ENCODE peak calls at places on chromosome 21, in five cellular contexts. One of them, this sample, is unnamed. For H3K9me3, the result is how much of the 10 kb centered on the place peaks cover.

GRCh38 chr21:28100366-28100765 is 892.3 kb downstream of the LTN1 start:
- DNase-seq in tibial artery: no peak
- DNase-seq in kidney: no peak
- DNase-seq in AG04450: no peak
- DNase-seq in suprapubic skin: no peak
- DNase-seq in this sample: no peak

GRCh38 chr21:18725653-18726052 is 322.1 kb upstream of the TMPRSS15 start:
- DNase-seq in suprapubic skin: no peak
- DNase-seq in kidney: no peak
- DNase-seq in tibial artery: no peak
- DNase-seq in AG04450: no peak
- DNase-seq in this sample: no peak

GRCh38 chr21:21715286-21715969 is 717.2 kb downstream of the NCAM2 start:
- DNase-seq in tibial artery: no peak
- DNase-seq in kidney: no peak
- DNase-seq in suprapubic skin: no peak
- DNase-seq in AG04450: peak
- DNase-seq in this sample: no peak

GRCh38 chr21:31220567-31220966 is 123.5 kb downstream of the TIAM1 start:
- DNase-seq in tibial artery: no peak
- DNase-seq in kidney: no peak
- DNase-seq in suprapubic skin: no peak
- DNase-seq in AG04450: no peak
- DNase-seq in this sample: no peak

GRCh38 chr21:24895885-24896734 is 711.2 kb downstream of the MRPL39 start:
- DNase-seq in tibial artery: no peak
- DNase-seq in kidney: no peak
- DNase-seq in suprapubic skin: no peak
- DNase-seq in AG04450: no peak
- DNase-seq in this sample: no peak

GRCh38 chr21:34827445-34828235 is 158.8 kb downstream of the CLIC6 start:
- DNase-seq in AG04450: no peak
- DNase-seq in suprapubic skin: no peak
- DNase-seq in kidney: no peak
- DNase-seq in tibial artery: no peak
- DNase-seq in this sample: no peak

GRCh38 chr21:17921579-17922530 is 102.7 kb upstream of the C21orf91 start:
- DNase-seq in suprapubic skin: no peak
- DNase-seq in kidney: no peak
- DNase-seq in tibial artery: peak
- DNase-seq in AG04450: peak
- DNase-seq in this sample: no peak

GRCh38 chr21:33899199-33899598 is 16.4 kb downstream of the ATP5PO start:
- DNase-seq in suprapubic skin: no peak
- DNase-seq in tibial artery: no peak
- DNase-seq in AG04450: no peak
- DNase-seq in kidney: no peak
- DNase-seq in this sample: no peak

GRCh38 chr21:42658320-42659105 is 5.1 kb downstream of the PDE9A start:
- DNase-seq in kidney: peak
- DNase-seq in tibial artery: no peak
- DNase-seq in suprapubic skin: no peak
- DNase-seq in AG04450: no peak
- DNase-seq in this sample: no peak

DNA sequence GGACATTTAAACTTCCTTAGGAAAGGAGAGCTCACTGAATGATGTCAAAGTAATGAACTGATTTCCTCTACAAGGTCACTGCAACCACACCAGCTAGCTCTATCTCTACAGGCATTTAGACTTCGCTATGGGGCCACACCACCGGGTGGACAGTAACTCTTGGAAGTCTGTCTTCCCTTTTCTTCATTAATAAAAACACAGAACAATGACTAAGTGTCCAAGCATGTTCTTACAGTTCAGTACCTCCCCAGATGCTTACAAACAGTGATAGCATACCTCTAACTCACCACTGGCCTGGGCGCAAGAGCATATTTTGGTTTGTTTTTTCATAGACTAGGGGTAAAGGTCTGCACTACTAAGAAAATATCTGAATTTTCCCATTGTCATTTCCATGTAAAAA is 54.6 kb downstream of the SIM2 start:
- DNase-seq in tibial artery: no peak
- DNase-seq in AG04450: peak
- DNase-seq in suprapubic skin: no peak
- DNase-seq in kidney: no peak
- DNase-seq in this sample: no peak
- H3K27ac ChIP-seq in tibial artery: no peak
- H3K27ac ChIP-seq in AG04450: no peak
- H3K27ac ChIP-seq in suprapubic skin: no peak
- H3K27ac ChIP-seq in kidney: no peak
- H3K27ac ChIP-seq in this sample: no peak

DNA sequence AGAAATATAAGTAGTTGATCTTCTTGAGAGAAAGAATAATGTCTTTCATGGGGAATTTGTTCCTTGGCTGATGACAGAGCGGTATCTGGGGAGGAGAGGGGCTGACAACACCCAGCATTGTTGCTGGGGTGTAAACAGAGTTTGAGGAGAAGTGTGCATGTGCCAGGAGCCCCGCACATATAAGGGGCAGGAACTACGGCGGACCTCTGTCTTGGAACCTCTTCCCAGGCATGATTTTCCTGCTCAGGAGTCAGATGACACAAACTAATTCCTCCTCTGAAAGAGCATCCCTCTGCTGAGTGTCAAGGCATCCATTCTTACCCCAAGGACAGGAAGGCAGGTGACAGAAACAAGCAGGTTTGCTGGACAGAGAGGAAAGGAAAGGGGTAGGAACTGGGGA is 119.1 kb downstream of the TPTE start:
- DNase-seq in suprapubic skin: no peak
- DNase-seq in AG04450: no peak
- DNase-seq in tibial artery: no peak
- DNase-seq in kidney: peak
- DNase-seq in this sample: no peak
- H3K9me3 ChIP-seq in suprapubic skin: under half
- H3K9me3 ChIP-seq in AG04450: half or more
- H3K9me3 ChIP-seq in tibial artery: under half
- H3K9me3 ChIP-seq in kidney: under half
- H3K9me3 ChIP-seq in this sample: under half

GRCh38 chr21:39197448-39197847 is 14.2 kb upstream of the PSMG1 start:
- DNase-seq in suprapubic skin: no peak
- DNase-seq in AG04450: no peak
- DNase-seq in kidney: no peak
- DNase-seq in tibial artery: no peak
- DNase-seq in this sample: no peak
- H3K27ac ChIP-seq in suprapubic skin: no peak
- H3K27ac ChIP-seq in AG04450: no peak
- H3K27ac ChIP-seq in kidney: no peak
- H3K27ac ChIP-seq in tibial artery: no peak
- H3K27ac ChIP-seq in this sample: no peak

DNA sequence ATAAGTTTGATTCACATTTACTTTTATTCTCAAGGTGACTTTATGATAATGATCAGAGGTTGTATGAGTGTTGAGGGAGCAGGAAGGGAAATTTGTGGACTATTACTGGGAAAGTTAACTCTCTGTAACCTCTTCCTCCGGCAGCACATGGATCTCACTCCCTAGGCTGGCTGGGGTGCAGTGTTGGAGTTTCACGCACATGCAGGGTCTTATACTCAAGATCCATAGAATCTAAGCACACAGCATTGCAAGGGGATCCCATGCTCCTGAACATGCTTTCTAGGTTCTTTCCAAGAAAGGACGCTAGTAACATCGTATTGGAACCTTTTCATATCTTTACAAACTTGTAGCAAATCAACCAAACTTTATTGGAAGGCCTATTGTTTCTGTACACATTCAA is 757.6 kb upstream of the TPTE start:
- DNase-seq in suprapubic skin: no peak
- DNase-seq in tibial artery: no peak
- DNase-seq in AG04450: no peak
- DNase-seq in kidney: no peak
- DNase-seq in this sample: no peak
- H3K9me3 ChIP-seq in suprapubic skin: under half
- H3K9me3 ChIP-seq in tibial artery: under half
- H3K9me3 ChIP-seq in AG04450: under half
- H3K9me3 ChIP-seq in kidney: under half
- H3K9me3 ChIP-seq in this sample: under half

GRCh38 chr21:45029298-45029967 is 44.9 kb upstream of the ADARB1 start:
- DNase-seq in suprapubic skin: no peak
- DNase-seq in tibial artery: peak
- DNase-seq in AG04450: no peak
- DNase-seq in kidney: peak
- DNase-seq in this sample: no peak
- H3K27ac ChIP-seq in suprapubic skin: no peak
- H3K27ac ChIP-seq in tibial artery: peak
- H3K27ac ChIP-seq in AG04450: no peak
- H3K27ac ChIP-seq in kidney: no peak
- H3K27ac ChIP-seq in this sample: peak

DNA sequence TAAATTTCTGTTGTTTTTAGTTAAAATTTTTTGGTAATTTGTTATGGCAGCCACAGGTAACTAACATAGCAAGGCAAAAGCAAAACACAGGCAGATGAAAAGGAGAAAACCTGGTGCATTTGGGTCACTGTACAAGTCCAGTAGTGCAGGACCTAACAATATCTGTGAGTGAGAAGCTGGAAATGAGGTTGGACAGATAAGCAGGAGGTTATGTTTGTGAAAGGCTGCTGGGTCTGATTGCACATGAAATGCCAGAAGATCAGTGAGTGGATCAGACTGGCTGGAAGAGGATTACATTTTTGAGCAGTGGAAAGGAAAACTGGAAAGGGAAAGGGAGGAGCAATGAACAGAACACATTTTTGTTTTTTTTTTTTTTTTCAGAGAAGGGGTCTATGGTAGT is 73.6 kb downstream of the CYYR1 start:
- DNase-seq in kidney: no peak
- DNase-seq in AG04450: no peak
- DNase-seq in tibial artery: no peak
- DNase-seq in suprapubic skin: no peak
- DNase-seq in this sample: no peak
- H3K9me3 ChIP-seq in kidney: under half
- H3K9me3 ChIP-seq in AG04450: under half
- H3K9me3 ChIP-seq in tibial artery: under half
- H3K9me3 ChIP-seq in suprapubic skin: under half
- H3K9me3 ChIP-seq in this sample: under half

GRCh38 chr21:14591882-14592281 is 45.8 kb upstream of the SAMSN1 start:
- DNase-seq in AG04450: no peak
- DNase-seq in suprapubic skin: no peak
- DNase-seq in kidney: no peak
- DNase-seq in tibial artery: peak
- DNase-seq in this sample: no peak
- H3K27ac ChIP-seq in AG04450: no peak
- H3K27ac ChIP-seq in suprapubic skin: no peak
- H3K27ac ChIP-seq in kidney: no peak
- H3K27ac ChIP-seq in tibial artery: no peak
- H3K27ac ChIP-seq in this sample: no peak